ENCODE peak calls at places on chromosomes 3 and 15, in nine cellular contexts. X, F, N, P, T, I, S, W and C are unnamed samples.
A peak's percentile ranks its signal among the peaks of the same experiment; 100 is the strongest.

GRCh38 chr15:72315706-72316370 is 4.1 kb downstream of the CELF6 start:
- DNase-seq in P (no peak), S (peak; percentile 69), N (no peak), T (no peak), I (no peak), X (peak; percentile 21), F (no peak), W (no peak), C (no peak)

GRCh38 chr3:128605091-128606046 is 45.2 kb downstream of the RPN1 start:
- DNase-seq in N (no peak), I (no peak), S (no peak), X (no peak), P (no peak), T (no peak), W (no peak), F (no peak), C (no peak)

GRCh38 chr3:195821403-195822130 is 9.8 kb upstream of the MUC4 start:
- DNase-seq in W (no peak), N (no peak), F (no peak), X (no peak), S (no peak), I (no peak), T (no peak), P (no peak), C (no peak)

GRCh38 chr15:42725331-42725903 is 11.5 kb downstream of the CDAN1 start:
- DNase-seq in X (no peak), F (peak; percentile 8), N (no peak), I (no peak), S (peak; percentile 64), T (no peak), W (no peak), P (no peak), C (no peak)

GRCh38 chr15:39406485-39406884 is 174.4 kb upstream of the THBS1 start:
- DNase-seq in T (no peak), F (no peak), S (no peak), P (no peak), N (no peak), I (no peak), X (no peak), W (no peak), C (no peak)

GRCh38 chr3:141152801-141153678 is 78.6 kb upstream of the PXYLP1 start:
- DNase-seq in F (no peak), N (no peak), I (peak; percentile 44), P (no peak), X (no peak), S (no peak), T (no peak), W (no peak), C (no peak)

GRCh38 chr3:127351775-127352350 is 64.0 kb upstream of the PRR20G start:
- DNase-seq in P (no peak), X (no peak), N (no peak), S (peak; percentile 65), W (no peak), F (peak; percentile 11), T (no peak), I (no peak), C (no peak)

GRCh38 chr3:57030711-57031110 is 29.8 kb upstream of the SPATA12 start:
- DNase-seq in X (no peak), F (no peak), S (no peak), N (no peak), W (no peak), T (no peak), I (no peak), P (no peak), C (no peak)

GRCh38 chr3:114850913-114851312 is 296.2 kb downstream of the ZBTB20 start:
- DNase-seq in T (no peak), X (no peak), N (no peak), F (no peak), W (no peak), S (no peak), P (peak; percentile 12), I (no peak), C (no peak)

GRCh38 chr15:82018201-82018600 is 27.6 kb downstream of the MEX3B start:
- DNase-seq in N (peak; percentile 16), P (no peak), F (no peak), I (no peak), W (no peak), X (no peak), S (no peak), T (no peak), C (no peak)

GRCh38 chr3:109952924-109953323 is 615.6 kb upstream of the DPPA4 start:
- DNase-seq in P (peak; percentile 16), I (no peak), N (no peak), F (no peak), W (no peak), T (no peak), S (no peak), X (peak; percentile 38), C (no peak)

GRCh38 chr15:46409879-46410278 is 775.0 kb downstream of the SQOR start:
- DNase-seq in N (no peak), X (no peak), T (peak; percentile 9), S (no peak), I (no peak), P (no peak), W (no peak), F (no peak), C (no peak)

GRCh38 chr3:113597611-113598382 is 65.4 kb downstream of the SIDT1 start:
- DNase-seq in I (no peak), S (no peak), P (no peak), X (no peak), W (no peak), N (no peak), F (no peak), T (no peak), C (no peak)

GRCh38 chr15:40995656-40996055 is 42.4 kb downstream of the CHAC1 start:
- DNase-seq in F (no peak), T (no peak), N (no peak), S (no peak), I (no peak), W (no peak), P (no peak), X (no peak), C (no peak)

GRCh38 chr3:67692621-67693020 is 38.2 kb upstream of the SUCLG2 start:
- DNase-seq in W (no peak), T (no peak), P (no peak), N (no peak), F (no peak), X (no peak), I (no peak), S (no peak), C (no peak)

GRCh38 chr15:64586259-64586658 is 125.9 kb downstream of the ZNF609 start:
- DNase-seq in T (no peak), X (no peak), N (no peak), I (no peak), W (no peak), F (no peak), P (no peak), S (no peak), C (no peak)

GRCh38 chr3:144380832-144381231 is 409.2 kb downstream of the DIPK2A start:
- DNase-seq in T (peak; percentile 22), I (no peak), P (no peak), W (no peak), S (no peak), F (no peak), N (no peak), X (peak; percentile 6), C (no peak)

GRCh38 chr15:59917504-59918157 is 86.5 kb upstream of the FOXB1 start:
- DNase-seq in W (peak; percentile 57), S (no peak), F (peak; percentile 56), T (peak; percentile 13), X (peak; percentile 39), I (peak; percentile 19), P (peak; percentile 10), N (peak; percentile 35), C (peak; percentile 66)

GRCh38 chr15:68583321-68583720 is 4.5 kb downstream of the CORO2B start:
- DNase-seq in T (no peak), N (no peak), P (no peak), I (no peak), S (no peak), X (no peak), F (no peak), W (no peak), C (no peak)

GRCh38 chr15:53114960-53115359 is 324.8 kb upstream of the ONECUT1 start:
- DNase-seq in N (no peak), X (no peak), F (no peak), P (no peak), T (no peak), S (no peak), I (no peak), W (no peak), C (no peak)

DNA sequence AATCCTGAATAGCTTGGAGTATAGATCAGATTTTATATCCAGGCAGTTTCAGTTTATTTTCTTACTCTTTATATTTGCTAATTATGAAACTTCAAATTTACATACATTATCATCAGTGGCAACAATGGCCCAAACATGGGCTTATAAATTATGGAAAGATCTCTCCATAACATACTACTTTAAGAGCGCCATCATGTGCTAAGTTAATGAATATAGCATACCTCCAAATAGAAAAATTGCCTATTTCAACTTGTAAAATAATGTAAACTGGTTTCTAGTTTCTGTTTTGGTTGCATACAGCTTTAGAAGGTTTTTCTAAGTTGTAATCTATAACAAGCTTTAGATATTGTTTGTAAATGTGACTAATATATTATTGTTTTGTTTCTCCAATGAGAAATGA is 531.3 kb upstream of the UBE2E2 start:
- DNase-seq in N (no peak), F (no peak), X (no peak), T (no peak), W (no peak), I (no peak), P (no peak), S (no peak), C (no peak)
- TF ChIP-seq CTCF in N (no peak), F (no peak), X (no peak), T (no peak), W (no peak), I (no peak), P (no peak), S (peak; percentile 13), C (no peak)

GRCh38 chr3:108511055-108511454 is 659 bp upstream of the MYH15 start:
- DNase-seq in I (no peak), W (no peak), P (no peak), N (no peak), F (no peak), S (no peak), T (no peak), X (no peak), C (no peak)
- TF ChIP-seq CTCF in I (no peak), W (no peak), P (no peak), N (no peak), F (no peak), S (no peak), T (no peak), X (no peak), C (no peak)

DNA sequence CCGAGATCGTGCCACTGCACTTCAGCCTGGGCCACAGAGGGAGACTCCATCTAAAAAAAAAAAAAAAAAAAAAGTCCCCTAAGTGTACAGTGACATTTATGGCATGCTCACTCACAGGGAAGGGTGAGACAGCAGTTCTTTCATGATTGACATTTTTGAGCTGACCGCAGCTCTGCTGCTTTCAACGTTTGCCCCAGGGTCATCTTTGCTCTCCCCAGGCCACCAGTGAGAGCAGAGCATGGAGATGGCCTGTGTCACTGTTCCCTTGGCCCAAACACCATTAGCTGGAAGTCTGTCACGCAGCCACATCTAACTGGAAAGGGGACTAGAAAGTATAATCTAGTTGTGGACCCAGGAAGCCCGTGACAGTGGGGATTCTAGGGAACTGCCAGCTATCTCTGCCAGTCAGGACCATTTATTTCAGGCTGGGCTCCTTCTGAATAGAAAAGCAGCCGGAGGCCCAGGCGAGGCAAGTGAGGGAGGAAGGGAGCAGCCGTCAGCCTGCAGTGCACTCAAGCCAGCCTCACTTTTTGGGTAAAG is 193.4 kb upstream of the HES1 start:
- DNase-seq in N (peak; percentile 77), X (no peak), F (no peak), S (no peak), P (no peak), W (no peak), I (no peak), T (no peak), C (no peak)
- TF ChIP-seq CTCF in N (no peak), X (no peak), F (no peak), S (no peak), P (no peak), W (no peak), I (no peak), T (no peak), C (no peak)

GRCh38 chr15:101269479-101270223 is 7.6 kb downstream of the SELENOS start:
- DNase-seq in T (no peak), X (no peak), N (no peak), S (no peak), P (no peak), W (no peak), F (no peak), I (no peak), C (no peak)
- TF ChIP-seq CTCF in T (no peak), X (peak; percentile 39), N (peak; percentile 66), S (peak; percentile 32), P (peak; percentile 33), W (peak; percentile 46), F (peak; percentile 18), I (peak; percentile 17), C (peak; percentile 46)